ENCODE peak calls at places on chromosome 19, in ten cellular contexts. H is activated T-cell treated with anti-CD3 and anti-CD28 coated beads, Interleukin-2, amount 50 U/mL, for 72 hours; J is activated CD4-positive, CD25-positive, alpha-beta regulatory T cell treated with anti-CD3 and anti-CD28 coated beads, Interleukin-2, amount 50 U/mL, for 16 hours; S is heart right ventricle; Q is RPMI8226; O is T-helper 2 cell treated with Interferon-gamma antibody and Interleukin-4, amounts not matched to agents 5 μg/mL and 100 μg/mL, for 36 hours; Y is neural crest cell; F is SK-MEL-5; A is hypothalamus; K is activated naive CD4-positive, alpha-beta T cell treated with anti-CD3 and anti-CD28 coated beads, Interleukin-2, amount 50 U/mL, for 16 hours. C is an unnamed sample.

GRCh38 chr19:33293255-33294057 is 8.9 kb downstream of the CEBPA start:
- DNase-seq in H (no peak), J (no peak), S (no peak), Q (no peak), O (no peak), Y (no peak), F (no peak), A (peak), K (no peak), C (no peak)

GRCh38 chr19:16381756-16382401 is 57.3 kb downstream of the KLF2 start:
- DNase-seq in H (no peak), J (no peak), S (peak), Q (no peak), O (no peak), Y (no peak), F (no peak), A (peak), K (no peak), C (peak)

GRCh38 chr19:42140125-42140754 is 8.0 kb upstream of the POU2F2 start:
- DNase-seq in H (peak), J (no peak), S (peak), Q (peak), O (no peak), Y (peak), F (peak), A (no peak), K (no peak), C (no peak)

GRCh38 chr19:39997595-39998216 is 846 bp downstream of the ZNF546 start:
- DNase-seq in H (peak), J (no peak), S (no peak), Q (peak), O (no peak), Y (no peak), F (no peak), A (no peak), K (peak), C (no peak)

GRCh38 chr19:41452584-41453275 is 9.8 kb downstream of the ERICH4 start:
- DNase-seq in H (no peak), J (no peak), S (no peak), Q (peak), O (no peak), Y (no peak), F (no peak), A (no peak), K (no peak), C (no peak)

GRCh38 chr19:57816652-57817051 is 1.9 kb upstream of the ZNF552 start:
- DNase-seq in H (peak), J (no peak), S (no peak), Q (no peak), O (no peak), Y (no peak), F (no peak), A (no peak), K (no peak), C (no peak)

GRCh38 chr19:10380311-10381102 is at the start of gene TYK2:
- DNase-seq in H (peak), J (peak), S (peak), Q (peak), O (peak), Y (peak), F (peak), A (peak), K (peak), C (peak)

GRCh38 chr19:18406749-18407148 is 9.3 kb upstream of the LRRC25 start:
- DNase-seq in H (no peak), J (no peak), S (no peak), Q (no peak), O (no peak), Y (no peak), F (no peak), A (no peak), K (no peak), C (no peak)

GRCh38 chr19:1941146-1942077 is at the start of gene CSNK1G2:
- DNase-seq in H (peak), J (no peak), S (no peak), Q (no peak), O (no peak), Y (no peak), F (no peak), A (no peak), K (no peak), C (peak)

GRCh38 chr19:23771761-23772667 is 13.3 kb upstream of the ZNF681 start:
- DNase-seq in H (peak), J (no peak), S (no peak), Q (no peak), O (no peak), Y (no peak), F (no peak), A (no peak), K (no peak), C (no peak)

GRCh38 chr19:58476498-58477015 is 405 bp downstream of the ZNF446 start:
- DNase-seq in H (no peak), J (no peak), S (no peak), Q (no peak), O (no peak), Y (no peak), F (no peak), A (peak), K (no peak), C (no peak)

GRCh38 chr19:48660854-48661731 is 11.7 kb downstream of the NTN5 start:
- DNase-seq in H (peak), J (peak), S (peak), Q (peak), O (peak), Y (peak), F (peak), A (peak), K (peak), C (peak)

GRCh38 chr19:32296694-32297093 is 48.7 kb upstream of the ZNF507 start:
- DNase-seq in H (no peak), J (no peak), S (no peak), Q (no peak), O (no peak), Y (no peak), F (peak), A (no peak), K (no peak), C (no peak)

GRCh38 chr19:32677657-32678056 is 2.0 kb downstream of the RGS9BP start:
- DNase-seq in H (no peak), J (no peak), S (no peak), Q (no peak), O (no peak), Y (no peak), F (no peak), A (no peak), K (no peak), C (no peak)

GRCh38 chr19:1240925-1241324 is 626 bp upstream of the ATP5F1D start:
- DNase-seq in H (no peak), J (no peak), S (no peak), Q (no peak), O (no peak), Y (no peak), F (no peak), A (no peak), K (no peak), C (no peak)

GRCh38 chr19:4635763-4636135 is 3.6 kb upstream of the TNFAIP8L1 start:
- DNase-seq in H (no peak), J (no peak), S (no peak), Q (no peak), O (no peak), Y (no peak), F (no peak), A (peak), K (no peak), C (no peak)

GRCh38 chr19:18399008-18399407 is 1.6 kb upstream of the LRRC25 start:
- DNase-seq in H (no peak), J (no peak), S (no peak), Q (peak), O (no peak), Y (no peak), F (no peak), A (no peak), K (no peak), C (no peak)

GRCh38 chr19:55676384-55676783 is 1.4 kb downstream of the EPN1 start:
- DNase-seq in H (no peak), J (no peak), S (no peak), Q (peak), O (no peak), Y (no peak), F (no peak), A (no peak), K (no peak), C (no peak)

GRCh38 chr19:11797491-11797890 is 832 bp upstream of the ZNF491 start:
- DNase-seq in H (peak), J (peak), S (peak), Q (peak), O (peak), Y (peak), F (peak), A (peak), K (peak), C (peak)

GRCh38 chr19:49861127-49861526 is 6.2 kb downstream of the PNKP start:
- DNase-seq in H (no peak), J (no peak), S (peak), Q (no peak), O (no peak), Y (no peak), F (no peak), A (no peak), K (no peak), C (no peak)

GRCh38 chr19:3161453-3161852 is 17.1 kb upstream of the S1PR4 start:
- DNase-seq in H (no peak), J (no peak), S (no peak), Q (no peak), O (no peak), Y (no peak), F (no peak), A (no peak), K (no peak), C (no peak)

GRCh38 chr19:10517361-10517759 is at the start of gene S1PR5:
- DNase-seq in H (peak), J (no peak), S (peak), Q (peak), O (no peak), Y (no peak), F (peak), A (peak), K (peak), C (peak)

C was measured in activated effector memory CD4-positive, alpha-beta T cell treated with anti-CD3 and anti-CD28 coated beads, Interleukin-2, amount 50 U/mL, for 16 hours.